ENCODE peak calls at places on chromosomes 5 and 9, in six cellular contexts. V, T, U, S, M and A are unnamed samples.

GRCh38 chr5:172564187-172564586 is 76.9 kb upstream of the NEURL1B start:
- DNase-seq in V (peak), T (no peak), U (no peak), S (peak), M (no peak), A (no peak)

GRCh38 chr9:31188496-31188895 is 1195.9 kb upstream of the ACO1 start:
- DNase-seq in V (no peak), T (no peak), U (no peak), S (no peak), M (no peak), A (no peak)

GRCh38 chr5:147310059-147310704 is 75.4 kb downstream of the STK32A start:
- DNase-seq in V (no peak), T (peak), U (no peak), S (peak), M (peak), A (peak)

GRCh38 chr5:5979362-5979760 is 399.0 kb downstream of the MED10 start:
- DNase-seq in V (peak), T (no peak), U (no peak), S (no peak), M (no peak), A (no peak)

GRCh38 chr9:114685951-114686350 is 4.0 kb upstream of the TEX48 start:
- DNase-seq in V (no peak), T (no peak), U (no peak), S (no peak), M (no peak), A (no peak)

GRCh38 chr9:107489144-107489673 is 360 bp downstream of the KLF4 start:
- DNase-seq in V (no peak), T (no peak), U (no peak), S (no peak), M (no peak), A (no peak)

GRCh38 chr5:69238760-69239251 is 4.1 kb downstream of the CDK7 start:
- DNase-seq in V (no peak), T (no peak), U (peak), S (no peak), M (no peak), A (peak)

GRCh38 chr5:68423154-68423811 is 207.7 kb downstream of the PIK3R1 start:
- DNase-seq in V (peak), T (no peak), U (no peak), S (peak), M (no peak), A (no peak)

DNA sequence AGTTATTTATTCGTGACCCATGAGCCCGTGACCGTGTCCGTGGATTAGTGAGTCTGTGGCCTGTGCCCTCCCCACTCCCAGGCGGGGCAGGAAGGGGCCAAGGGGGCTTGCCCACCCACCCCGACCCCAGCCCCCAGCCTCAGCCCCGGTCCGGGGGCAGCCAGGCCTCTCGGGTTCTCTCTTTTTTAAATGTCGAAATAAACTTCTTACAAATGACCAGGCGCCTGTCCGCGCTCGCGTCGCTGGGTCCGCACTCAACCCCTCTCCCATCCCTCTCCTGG is 7.6 kb downstream of the BARHL1 start:
- DNase-seq in V (no peak), T (no peak), U (no peak), S (no peak), M (no peak), A (no peak)
- TF ChIP-seq CTCF in V (no peak), T (no peak), U (no peak), S (no peak), M (no peak), A (no peak)

GRCh38 chr9:35944173-35944572 is 13.8 kb downstream of the OR2S2 start:
- DNase-seq in V (no peak), T (no peak), U (no peak), S (peak), M (no peak), A (no peak)

GRCh38 chr9:35948901-35949318 is 9.0 kb downstream of the OR2S2 start:
- DNase-seq in V (no peak), T (no peak), U (no peak), S (peak), M (no peak), A (no peak)

GRCh38 chr9:35942286-35942685 is 15.7 kb downstream of the OR2S2 start:
- DNase-seq in V (no peak), T (no peak), U (no peak), S (no peak), M (no peak), A (no peak)

GRCh38 chr9:35948451-35948850 is 9.5 kb downstream of the OR2S2 start:
- DNase-seq in V (no peak), T (no peak), U (no peak), S (no peak), M (no peak), A (no peak)

GRCh38 chr9:35945341-35946018 is 12.5 kb downstream of the OR2S2 start:
- DNase-seq in V (peak), T (peak), U (no peak), S (peak), M (peak), A (no peak)
- H3K4me3 ChIP-seq in V (no peak), T (no peak), U (no peak), S (no peak), M (peak), A (no peak)

GRCh38 chr5:61275841-61276240 is 56.2 kb upstream of the ZSWIM6 start:
- DNase-seq in V (no peak), T (no peak), U (no peak), S (no peak), M (peak), A (no peak)

GRCh38 chr5:61277781-61278180 is 54.3 kb upstream of the ZSWIM6 start:
- DNase-seq in V (no peak), T (no peak), U (no peak), S (no peak), M (no peak), A (no peak)

GRCh38 chr5:61274561-61274960 is 57.5 kb upstream of the ZSWIM6 start:
- DNase-seq in V (no peak), T (no peak), U (no peak), S (no peak), M (no peak), A (no peak)

GRCh38 chr5:61279725-61280124 is 52.3 kb upstream of the ZSWIM6 start:
- DNase-seq in V (no peak), T (no peak), U (no peak), S (no peak), M (no peak), A (no peak)

DNA sequence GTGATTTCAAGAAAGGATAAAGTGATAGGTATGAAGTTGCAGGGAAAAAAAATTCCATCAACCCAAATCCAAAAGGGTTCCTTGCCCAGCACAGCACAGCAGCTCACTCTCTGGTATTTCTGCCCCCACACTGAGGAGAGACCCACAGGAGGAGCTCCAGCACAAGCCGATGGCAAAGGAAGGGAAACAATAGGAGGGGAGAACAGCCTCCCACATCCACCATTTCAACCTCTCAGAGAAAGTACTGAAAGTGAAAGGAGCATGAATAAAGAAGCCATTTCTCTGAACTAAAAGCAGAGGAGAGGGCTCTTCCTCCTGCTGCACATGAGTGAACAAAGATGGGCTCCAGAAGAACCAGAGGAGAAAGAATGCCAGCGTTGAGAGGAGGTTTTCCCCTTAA is 54.9 kb upstream of the ZSWIM6 start:
- DNase-seq in V (no peak), T (no peak), U (no peak), S (no peak), M (no peak), A (no peak)
- TF ChIP-seq CTCF in V (peak), T (no peak), U (peak), S (no peak), M (peak), A (peak)

DNA sequence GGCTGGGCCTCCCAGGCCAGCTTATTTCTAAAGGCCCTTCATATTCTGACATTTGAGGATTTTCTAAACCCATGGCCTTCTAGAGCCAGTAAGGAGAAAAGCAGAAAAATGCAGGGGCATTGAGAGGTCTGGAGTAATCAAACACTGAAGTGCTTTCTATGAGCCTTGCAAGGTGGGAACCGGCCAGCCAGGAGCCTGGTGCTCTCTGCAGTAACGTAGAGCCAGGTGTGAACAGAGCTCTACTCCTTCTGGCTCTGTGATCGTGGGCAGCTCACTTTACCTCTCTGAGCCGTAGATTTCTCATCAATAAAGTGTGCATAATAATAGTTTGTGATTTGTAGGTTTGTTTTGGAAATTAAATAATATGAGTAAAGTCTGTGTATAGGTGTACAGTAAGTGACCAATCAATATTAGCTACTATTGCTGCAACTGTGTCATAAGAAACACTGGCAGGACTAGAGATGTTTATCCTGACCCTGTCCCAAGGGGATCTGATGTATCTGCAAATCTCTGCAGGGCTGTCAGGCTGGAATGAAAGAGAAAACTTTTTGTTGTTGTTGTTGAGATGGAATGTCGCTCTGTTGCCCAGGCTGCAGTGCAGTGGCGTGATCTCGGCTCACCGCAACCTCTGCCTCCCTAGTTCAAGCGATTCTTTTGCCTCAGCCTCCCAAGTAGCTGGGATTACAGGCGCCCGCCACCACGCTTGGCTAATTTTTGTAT is 2.7 kb downstream of the SYNPO start:
- DNase-seq in V (no peak), T (no peak), U (no peak), S (no peak), M (no peak), A (no peak)
- H3K4me3 ChIP-seq in V (no peak), T (no peak), U (peak), S (no peak), M (peak), A (peak)